ENCODE peak calls at places on chromosomes 7 and 10, in four cellular contexts. Q is K562, N is HepG2, P is GM12878. E is an unnamed sample.

GRCh38 chr7:99428972-99429566 is 9.5 kb downstream of the PTCD1 start:
- DNase-seq in N (no peak), P (no peak), Q (no peak), E (no peak)

GRCh38 chr10:89352039-89352597 is 24.3 kb downstream of the IFIT3 start:
- DNase-seq in P (no peak), Q (no peak), N (peak), E (no peak)

GRCh38 chr7:33776791-33777190 is 128.5 kb upstream of the BMPER start:
- DNase-seq in Q (no peak), N (no peak), P (no peak), E (no peak)

GRCh38 chr10:43857206-43857952 is 208.7 kb upstream of the ZNF32 start:
- DNase-seq in Q (no peak), N (no peak), P (no peak), E (no peak)

GRCh38 chr7:98404840-98405239 is 4.0 kb upstream of the BAIAP2L1 start:
- DNase-seq in P (no peak), Q (no peak), N (no peak), E (no peak)

GRCh38 chr10:69846252-69847000 is 44.7 kb downstream of the COL13A1 start:
- DNase-seq in P (no peak), N (no peak), Q (no peak), E (no peak)

GRCh38 chr10:7687228-7687907 is 15.7 kb upstream of the ITIH2 start:
- DNase-seq in Q (peak), P (peak), N (peak), E (peak)

GRCh38 chr10:633279-634245 is 55.9 kb downstream of the DIP2C start:
- DNase-seq in Q (no peak), N (peak), P (no peak), E (no peak)

GRCh38 chr7:5424689-5425506 is 1.3 kb upstream of the TNRC18 start:
- DNase-seq in Q (peak), P (no peak), N (peak), E (no peak)

GRCh38 chr10:90484518-90484917 is 373.3 kb downstream of the HTR7 start:
- DNase-seq in N (no peak), Q (no peak), P (no peak), E (no peak)

GRCh38 chr7:47455872-47456185 is 126.1 kb downstream of the TNS3 start:
- DNase-seq in Q (no peak), P (no peak), N (no peak), E (no peak)

GRCh38 chr7:43081603-43082002 is 30.8 kb upstream of the HECW1 start:
- DNase-seq in P (no peak), N (no peak), Q (no peak), E (no peak)

GRCh38 chr10:43939939-43940810 is 291.5 kb upstream of the ZNF32 start:
- DNase-seq in N (no peak), Q (no peak), P (no peak), E (no peak)

GRCh38 chr10:91864099-91864498 is 45.2 kb downstream of the FGFBP3 start:
- DNase-seq in P (no peak), Q (no peak), N (no peak), E (no peak)

GRCh38 chr10:45652511-45652910 is 20.1 kb downstream of the ZFAND4 start:
- DNase-seq in Q (no peak), P (no peak), N (no peak), E (no peak)

GRCh38 chr10:6239213-6239991 is 36.7 kb downstream of the PFKFB3 start:
- DNase-seq in P (peak), N (peak), Q (peak), E (peak)

GRCh38 chr10:74021248-74022055 is 23.5 kb downstream of the VCL start:
- DNase-seq in Q (no peak), P (no peak), N (no peak), E (no peak)

GRCh38 chr10:69800109-69800508 is 1.6 kb upstream of the COL13A1 start:
- DNase-seq in N (peak), Q (peak), P (no peak), E (peak)

GRCh38 chr10:70791390-70792039 is 6.3 kb upstream of the TBATA start:
- DNase-seq in Q (no peak), P (no peak), N (no peak), E (no peak)

GRCh38 chr10:60096761-60097513 is 190.6 kb upstream of the CCDC6 start:
- DNase-seq in N (no peak), P (no peak), Q (no peak), E (no peak)

GRCh38 chr7:32670105-32670504 is 174.8 kb downstream of the AVL9 start:
- DNase-seq in Q (peak), P (no peak), N (peak), E (peak)

GRCh38 chr10:94450782-94451181 is 48.4 kb downstream of the TBC1D12 start:
- DNase-seq in P (no peak), Q (no peak), N (no peak), E (no peak)

GRCh38 chr10:112774808-112775207 is 175.2 kb upstream of the TCF7L2 start:
- DNase-seq in N (no peak), P (no peak), Q (no peak), E (no peak)

GRCh38 chr7:49174396-49174795 is 250.0 kb downstream of the CDC14C start:
- DNase-seq in P (no peak), Q (no peak), N (no peak), E (no peak)

GRCh38 chr7:129343099-129343700 is 91.0 kb upstream of the STRIP2 start:
- DNase-seq in P (no peak), N (peak), Q (peak), E (peak)

GRCh38 chr10:131891196-131891928 is 9.4 kb upstream of the PPP2R2D start:
- DNase-seq in N (peak), P (no peak), Q (peak), E (peak)

GRCh38 chr7:25857376-25858067 is 294.5 kb upstream of the NFE2L3 start:
- DNase-seq in Q (peak), N (no peak), P (no peak), E (peak)

GRCh38 chr10:95457319-95457886 is 103.8 kb downstream of the SORBS1 start:
- DNase-seq in N (peak), Q (no peak), P (no peak), E (no peak)

GRCh38 chr10:100968037-100968736 is 1.1 kb upstream of the SEMA4G start:
- DNase-seq in P (no peak), N (no peak), Q (no peak), E (no peak)

GRCh38 chr7:149733554-149734513 is 39.6 kb downstream of the ZNF467 start:
- DNase-seq in Q (no peak), P (no peak), N (no peak), E (no peak)

GRCh38 chr10:78339251-78339650 is 305.6 kb downstream of the RPS24 start:
- DNase-seq in N (no peak), P (no peak), Q (no peak), E (no peak)

GRCh38 chr7:133641436-133641835 is 388.6 kb downstream of the EXOC4 start:
- DNase-seq in N (no peak), Q (no peak), P (no peak), E (no peak)

GRCh38 chr10:24901686-24902399 is 50.6 kb downstream of the PRTFDC1 start:
- DNase-seq in P (peak), Q (peak), N (peak), E (no peak)

DNA sequence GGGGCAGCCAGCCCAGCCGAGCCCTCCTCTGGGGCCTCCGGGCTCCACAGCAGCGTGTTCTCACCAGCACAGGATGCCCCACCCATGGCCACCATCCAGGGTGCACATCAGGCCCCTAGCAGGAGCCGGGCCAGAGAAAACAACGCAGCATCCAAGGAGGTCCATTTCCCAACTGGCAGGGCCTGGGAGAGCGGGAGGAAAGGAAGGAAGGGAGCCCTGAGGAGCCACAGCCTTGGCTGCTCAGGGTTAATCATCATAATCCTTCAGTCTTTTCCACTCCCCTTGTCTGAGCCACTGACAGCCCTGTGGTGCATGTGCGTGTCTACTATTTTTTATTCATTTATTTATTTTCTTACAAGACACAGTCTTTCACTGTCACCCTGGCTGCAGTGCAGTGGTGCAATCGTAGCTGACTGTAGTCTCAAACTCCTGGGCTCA is 3.6 kb downstream of the PLAC9 start:
- DNase-seq in N (no peak), Q (no peak), P (no peak), E (no peak)
- TF ChIP-seq TARDBP in N (no peak), Q (no peak), P (no peak), E (no peak)

GRCh38 chr7:55690-56248 is 136.6 kb upstream of the FAM20C start:
- DNase-seq in Q (peak), N (no peak), P (no peak), E (no peak)

GRCh38 chr7:57071-57470 is 135.3 kb upstream of the FAM20C start:
- DNase-seq in P (no peak), Q (no peak), N (no peak), E (no peak)

GRCh38 chr7:57876-58275 is 134.5 kb upstream of the FAM20C start:
- DNase-seq in Q (no peak), P (no peak), N (no peak), E (no peak)

GRCh38 chr7:54615-55014 is 137.8 kb upstream of the FAM20C start:
- DNase-seq in Q (no peak), N (no peak), P (no peak), E (no peak)

DNA sequence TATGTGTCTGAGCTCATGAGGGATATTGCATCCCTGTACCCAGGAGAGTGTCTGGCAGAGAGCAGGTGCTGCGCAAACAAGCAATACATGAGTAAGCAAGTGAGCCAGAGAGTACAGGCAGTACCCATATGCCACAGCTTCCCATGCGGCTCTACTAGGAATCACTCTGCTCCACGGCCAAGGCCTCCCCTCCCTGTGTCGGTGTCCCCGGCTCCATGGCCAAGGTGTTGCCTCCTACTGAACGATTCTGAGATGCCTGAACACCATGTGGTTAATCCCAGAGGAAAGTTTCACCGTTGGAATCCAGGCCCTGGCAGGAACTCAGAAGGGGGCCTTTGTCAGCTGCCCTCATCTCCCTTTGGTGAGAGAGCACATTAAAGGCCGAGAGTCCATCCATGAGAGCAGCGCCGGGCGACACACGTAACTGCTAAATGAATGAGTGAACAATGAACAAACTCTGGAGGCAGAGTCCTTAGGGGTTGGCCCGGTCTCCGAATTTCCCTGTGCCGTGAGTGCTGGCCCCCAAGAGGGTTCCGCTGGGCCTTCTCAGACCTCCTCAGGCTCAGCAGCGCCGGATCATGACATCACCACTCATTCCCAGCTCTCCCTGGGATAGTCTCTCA is 136.0 kb upstream of the FAM20C start:
- DNase-seq in Q (no peak), N (no peak), P (no peak), E (no peak)
- TF ChIP-seq TARDBP in Q (no peak), N (no peak), P (no peak), E (no peak)

DNA sequence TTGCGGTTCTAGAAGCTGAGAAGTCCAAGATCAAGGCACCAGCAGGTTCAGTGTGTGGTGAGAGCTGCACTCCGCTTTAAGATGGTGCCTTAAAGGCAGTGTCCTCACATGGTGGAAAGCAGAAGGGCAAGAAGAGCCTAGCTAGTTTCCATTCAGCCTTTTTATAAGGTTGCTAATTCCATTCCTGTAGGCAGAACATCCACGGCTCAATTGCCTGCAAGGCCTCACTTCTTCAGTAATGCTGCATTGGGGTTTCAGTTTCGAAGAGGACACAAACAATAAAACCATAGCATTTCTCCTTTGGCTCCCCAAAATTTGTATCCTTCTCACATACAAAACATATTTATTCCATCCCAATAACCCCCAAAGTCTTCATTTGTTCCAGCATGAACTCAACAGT is 109.5 kb upstream of the KCND2 start:
- DNase-seq in N (no peak), Q (no peak), P (no peak), E (no peak)
- TF ChIP-seq TARDBP in N (no peak), Q (no peak), P (no peak), E (no peak)

DNA sequence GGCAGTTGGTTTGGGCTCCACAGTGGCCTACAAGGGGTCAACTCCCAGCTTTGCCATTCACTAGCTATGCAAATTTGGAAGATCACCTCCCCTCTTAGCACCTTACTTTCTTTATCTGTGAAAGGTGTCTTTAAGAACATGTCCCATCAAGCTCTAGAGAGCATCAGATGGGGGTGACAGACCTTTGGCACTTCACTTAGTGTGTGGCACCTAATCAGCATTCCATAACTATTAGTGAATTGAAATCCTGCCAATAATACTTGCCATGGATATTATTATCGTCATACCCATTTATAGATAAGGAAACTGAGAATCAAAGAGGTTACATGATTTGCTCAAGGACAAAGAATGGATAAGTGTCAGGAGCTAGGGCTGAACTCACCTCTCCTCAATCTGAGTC is 51.9 kb downstream of the PLPP4 start:
- DNase-seq in P (no peak), N (no peak), Q (no peak), E (no peak)
- TF ChIP-seq TARDBP in P (no peak), N (no peak), Q (no peak), E (no peak)

DNA sequence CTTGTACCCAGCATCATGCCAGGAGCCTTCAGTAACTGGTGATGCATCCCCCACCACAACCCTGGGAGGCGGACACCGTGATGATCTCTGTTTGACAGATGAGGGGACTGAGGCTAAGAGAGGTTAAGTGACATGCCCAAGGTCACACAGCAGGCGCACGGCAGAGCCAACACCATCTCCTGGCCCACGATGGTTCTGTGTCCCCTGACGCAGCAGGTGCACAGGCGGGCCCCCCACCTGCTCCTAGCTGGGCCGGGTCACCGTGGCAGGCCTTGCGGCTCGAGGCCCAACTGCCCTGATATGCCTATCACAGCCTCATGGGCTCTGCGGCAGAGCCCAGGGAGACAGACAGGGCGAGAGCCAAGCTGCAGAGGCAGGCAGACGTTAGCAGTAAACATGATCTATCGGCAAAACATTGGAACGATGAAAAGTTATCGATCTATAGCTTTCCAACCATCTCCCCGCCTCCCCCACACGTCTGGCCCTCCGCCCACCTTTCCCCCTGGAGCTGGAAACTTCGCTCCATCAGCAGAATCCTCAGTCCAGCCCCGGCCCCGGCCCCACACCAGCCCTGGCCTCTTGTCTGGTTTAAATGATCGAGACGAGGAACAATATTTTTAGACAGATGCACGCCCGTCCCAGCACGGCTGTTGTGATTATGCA is 65.9 kb downstream of the ELFN1 start:
- DNase-seq in Q (no peak), P (no peak), N (no peak), E (no peak)
- TF ChIP-seq TARDBP in Q (no peak), P (no peak), N (no peak), E (no peak)

GRCh38 chr7:100739934-100740333 is 6.5 kb downstream of the ZAN start:
- DNase-seq in N (no peak), Q (no peak), P (no peak), E (no peak)

GRCh38 chr7:100744605-100745004 is 11.2 kb downstream of the ZAN start:
- DNase-seq in P (no peak), Q (no peak), N (no peak), E (no peak)

DNA sequence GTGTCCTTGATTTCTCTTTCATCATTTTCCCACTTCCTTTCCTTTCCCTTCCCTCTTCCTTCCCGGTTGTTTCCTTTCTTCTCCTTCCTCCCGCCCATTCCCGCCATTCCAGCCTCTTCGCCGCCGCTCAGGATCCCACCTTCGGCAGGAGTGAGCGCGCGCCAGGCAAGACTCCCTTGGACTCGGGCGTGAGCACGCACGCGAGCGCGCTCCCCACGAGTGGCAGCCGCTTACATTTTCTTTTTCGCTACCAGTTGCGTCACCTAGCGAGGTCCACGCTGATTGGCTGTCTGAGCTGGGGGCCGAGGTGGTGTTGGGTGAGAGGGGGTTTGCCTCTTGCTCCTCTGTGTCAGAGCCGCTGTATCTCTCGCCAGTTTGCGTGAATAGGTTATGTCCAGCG is 11.8 kb downstream of the ZAN start:
- DNase-seq in Q (peak), P (no peak), N (no peak), E (no peak)
- TF ChIP-seq TARDBP in Q (no peak), P (no peak), N (no peak), E (no peak)

GRCh38 chr10:3791974-3792633 is 7.1 kb upstream of the KLF6 start:
- DNase-seq in N (no peak), P (no peak), Q (no peak), E (no peak)
- TF ChIP-seq TARDBP in N (no peak), P (no peak), Q (no peak), E (no peak)

GRCh38 chr7:106347229-106347833 is 62.5 kb upstream of the NAMPT start:
- DNase-seq in N (no peak), Q (no peak), P (no peak), E (no peak)
- TF ChIP-seq TARDBP in N (no peak), Q (no peak), P (no peak), E (no peak)

GRCh38 chr10:29481906-29482440 is 152.8 kb downstream of the SVIL start:
- DNase-seq in N (peak), Q (no peak), P (no peak), E (no peak)

GRCh38 chr10:29473411-29474100 is 161.2 kb downstream of the SVIL start:
- DNase-seq in Q (no peak), N (no peak), P (no peak), E (no peak)

GRCh38 chr10:29480281-29480954 is 154.4 kb downstream of the SVIL start:
- DNase-seq in N (no peak), Q (no peak), P (no peak), E (no peak)

GRCh38 chr10:29482591-29483421 is 152.0 kb downstream of the SVIL start:
- DNase-seq in P (no peak), Q (no peak), N (peak), E (no peak)

DNA sequence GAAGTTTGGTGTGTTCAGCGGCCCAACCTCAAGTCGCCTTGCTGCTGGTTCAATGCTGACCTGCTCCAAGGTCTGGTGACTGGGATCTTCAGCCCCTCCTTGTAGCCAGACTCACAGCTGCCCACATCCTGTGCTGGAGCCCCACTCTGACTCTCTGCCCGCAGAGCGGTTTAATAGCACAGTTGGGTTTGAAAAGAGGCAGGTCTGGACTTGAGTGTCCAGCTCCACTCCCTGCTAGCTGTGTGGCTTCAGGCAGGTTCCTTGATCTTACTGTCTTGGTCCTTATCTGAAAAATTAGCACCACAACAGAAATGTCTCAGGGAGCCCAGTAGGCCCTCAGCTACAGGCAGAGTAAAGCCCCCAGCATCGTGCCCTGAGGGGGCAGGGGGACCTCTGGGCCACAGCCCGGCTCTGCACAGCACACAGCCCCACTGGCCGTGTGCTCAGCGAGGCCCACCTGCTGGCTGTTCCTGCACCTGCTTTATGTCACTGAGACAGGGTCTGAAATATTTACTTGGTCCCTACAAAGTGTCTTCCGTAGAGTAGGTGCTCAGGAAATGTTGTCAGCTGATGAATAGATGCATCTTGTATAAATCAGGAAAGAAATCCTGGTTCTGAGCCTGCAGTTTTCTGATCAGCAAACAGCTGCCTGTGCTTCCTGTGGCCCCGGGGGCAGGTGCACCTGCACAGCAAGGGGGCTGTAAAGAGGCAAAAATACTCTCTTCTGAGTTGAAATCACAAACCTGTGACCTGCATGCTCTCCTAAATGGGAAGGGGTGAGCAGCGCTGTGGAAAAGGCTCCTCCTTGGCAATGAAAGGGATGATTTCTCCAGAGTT is 155.5 kb downstream of the SVIL start:
- DNase-seq in Q (no peak), N (no peak), P (no peak), E (no peak)
- TF ChIP-seq TARDBP in Q (no peak), N (no peak), P (no peak), E (no peak)

E was measured in HEK293T.